ENCODE peak calls at places on chromosomes 12 and 14, in six cellular contexts. Y is activated CD4-positive, alpha-beta T cell treated with anti-CD3 and anti-CD28 coated beads, Interleukin-2, amount 10 ng/mL, durations not matched to agents 7 days and 5 days; A is mesenchymal stem cell; D is NCI-H1092; C is NCI-H1436; K is NCI-H1105. U is an unnamed sample.

GRCh38 chr12:122842505-122843405 is 7.5 kb downstream of the HIP1R start:
- DNase-seq in C (no peak), K (no peak), Y (no peak), A (no peak), D (no peak), U (no peak)

GRCh38 chr14:64549016-64549415 is 745 bp upstream of the PPP1R36 start:
- DNase-seq in Y (no peak), A (no peak), K (no peak), D (no peak), C (no peak), U (no peak)

GRCh38 chr12:120007272-120007671 is 18.2 kb downstream of the BICDL1 start:
- DNase-seq in C (no peak), A (no peak), D (no peak), Y (peak), K (no peak), U (no peak)

GRCh38 chr12:67042697-67043131 is 226.4 kb upstream of the CAND1 start:
- DNase-seq in Y (no peak), C (peak), D (peak), K (peak), A (peak), U (peak)

GRCh38 chr14:37122919-37123639 is 49.3 kb downstream of the SLC25A21 start:
- DNase-seq in C (no peak), K (no peak), Y (no peak), A (no peak), D (no peak), U (no peak)

GRCh38 chr12:92547906-92548305 is 154.9 kb upstream of the PLEKHG7 start:
- DNase-seq in A (peak), Y (no peak), C (no peak), K (no peak), D (no peak), U (no peak)

GRCh38 chr14:84770030-84770429 is 759.9 kb upstream of the FLRT2 start:
- DNase-seq in K (no peak), D (no peak), Y (no peak), C (no peak), A (no peak), U (no peak)

GRCh38 chr14:66233571-66233970 is 252.6 kb upstream of the CCDC196 start:
- DNase-seq in C (no peak), D (peak), A (no peak), Y (no peak), K (no peak), U (no peak)